ENCODE peak calls at places on chromosomes 3 and 15, in nine cellular contexts. A is hepatocyte; P is CD4-positive, CD25-positive, alpha-beta regulatory T cell; B is CD4-positive, alpha-beta memory T cell; H is PC-9; U is psoas muscle; D is breast epithelium; I is tibial nerve; X is BE2C. T is an unnamed sample. For H3K27me3, the result is how much of the 10 kb centered on the place peaks cover.

GRCh38 chr15:31278056-31278445 is 48.6 kb upstream of the KLF13 start:
- DNase-seq in H (no peak), I (no peak), U (no peak), B (no peak), X (no peak), P (no peak), D (peak), A (no peak), T (no peak)

GRCh38 chr3:76547674-76548073 is 492.2 kb upstream of the ROBO2 start:
- DNase-seq in B (no peak), A (no peak), X (no peak), D (no peak), U (no peak), P (no peak), H (no peak), I (no peak), T (no peak)

GRCh38 chr3:181741428-181741827 is 29.7 kb downstream of the SOX2 start:
- DNase-seq in P (no peak), B (no peak), A (no peak), D (no peak), I (no peak), H (no peak), X (no peak), U (no peak), T (no peak)

GRCh38 chr3:42667096-42667522 is 13.6 kb downstream of the ZBTB47 start:
- DNase-seq in U (peak), H (no peak), D (no peak), X (no peak), I (no peak), B (no peak), A (no peak), P (no peak), T (no peak)

GRCh38 chr15:89341316-89342005 is 6.8 kb upstream of the POLG start:
- DNase-seq in U (no peak), A (no peak), B (no peak), P (no peak), X (no peak), D (no peak), H (no peak), I (no peak), T (no peak)

GRCh38 chr3:193665370-193665989 is 72.5 kb downstream of the OPA1 start:
- DNase-seq in P (no peak), I (no peak), B (no peak), H (peak), A (peak), D (no peak), U (no peak), X (no peak), T (no peak)

GRCh38 chr15:90911906-90912769 is 9.0 kb downstream of the MAN2A2 start:
- DNase-seq in B (no peak), A (no peak), P (no peak), X (no peak), H (no peak), D (no peak), I (no peak), U (no peak), T (no peak)

GRCh38 chr3:115602194-115602593 is 21.1 kb upstream of the GAP43 start:
- DNase-seq in P (no peak), D (no peak), U (no peak), A (no peak), H (no peak), B (no peak), X (no peak), I (no peak), T (no peak)

GRCh38 chr3:120021523-120021922 is 72.7 kb downstream of the GSK3B start:
- DNase-seq in I (no peak), B (no peak), A (no peak), U (no peak), D (no peak), H (no peak), X (no peak), P (no peak), T (no peak)

GRCh38 chr3:138461696-138462295 is 27.4 kb downstream of the ESYT3 start:
- DNase-seq in H (no peak), I (no peak), X (no peak), U (no peak), P (no peak), B (no peak), A (no peak), D (no peak), T (no peak)

GRCh38 chr3:32321095-32321835 is 70.4 kb upstream of the CMTM7 start:
- DNase-seq in X (no peak), I (no peak), D (no peak), A (peak), H (no peak), B (no peak), P (no peak), U (no peak), T (no peak)

GRCh38 chr3:18841422-18842343 is 306.6 kb upstream of the KCNH8 start:
- DNase-seq in U (no peak), P (no peak), B (no peak), H (no peak), I (no peak), A (no peak), D (no peak), X (no peak), T (peak)

GRCh38 chr3:8338424-8338823 is 163.2 kb upstream of the LMCD1 start:
- DNase-seq in I (no peak), D (no peak), A (no peak), P (no peak), H (peak), U (no peak), X (no peak), B (no peak), T (no peak)

GRCh38 chr3:141605883-141606282 is 119.1 kb downstream of the RASA2 start:
- DNase-seq in H (no peak), D (no peak), B (no peak), X (no peak), P (no peak), U (no peak), I (no peak), A (no peak), T (no peak)

GRCh38 chr3:106130384-106131084 is 261.7 kb upstream of the CBLB start:
- DNase-seq in H (no peak), A (peak), I (no peak), B (no peak), P (no peak), U (no peak), X (no peak), D (no peak), T (peak)

GRCh38 chr15:74793135-74794028 is 11.5 kb downstream of the CSK start:
- DNase-seq in I (no peak), P (peak), D (no peak), A (no peak), U (no peak), X (no peak), B (peak), H (no peak), T (peak)

GRCh38 chr15:94370197-94370987 is 139.0 kb downstream of the MCTP2 start:
- DNase-seq in A (no peak), B (no peak), I (no peak), X (no peak), P (no peak), U (no peak), D (no peak), H (no peak), T (no peak)

GRCh38 chr3:113769551-113769950 is 22.7 kb downstream of the ATP6V1A start:
- DNase-seq in D (no peak), U (no peak), P (no peak), B (no peak), I (no peak), X (no peak), H (peak), A (peak), T (no peak)

GRCh38 chr15:89646416-89647141 is 8.7 kb downstream of the KIF7 start:
- DNase-seq in B (no peak), I (no peak), A (no peak), H (no peak), U (no peak), P (no peak), X (no peak), D (no peak), T (no peak)

GRCh38 chr3:80014576-80014975 is 246.8 kb upstream of the ROBO1 start:
- DNase-seq in B (no peak), U (no peak), I (no peak), X (no peak), P (no peak), D (no peak), A (no peak), H (no peak), T (no peak)

GRCh38 chr15:76335129-76335850 is 1.3 kb upstream of the ISL2 start:
- DNase-seq in A (no peak), X (peak), P (no peak), I (no peak), U (no peak), D (no peak), B (no peak), H (no peak), T (no peak)

GRCh38 chr15:76334438-76335004 is 2.1 kb upstream of the ISL2 start:
- DNase-seq in U (no peak), B (no peak), I (no peak), A (no peak), P (no peak), X (no peak), H (no peak), D (no peak), T (no peak)

GRCh38 chr15:76337047-76337738 is 620 bp downstream of the ISL2 start:
- DNase-seq in U (no peak), H (no peak), D (no peak), A (no peak), P (no peak), X (no peak), B (no peak), I (no peak), T (peak)

GRCh38 chr15:76336254-76337046 is at the start of gene ISL2:
- DNase-seq in X (peak), P (peak), U (no peak), D (no peak), I (no peak), B (no peak), H (no peak), A (peak), T (peak)

DNA sequence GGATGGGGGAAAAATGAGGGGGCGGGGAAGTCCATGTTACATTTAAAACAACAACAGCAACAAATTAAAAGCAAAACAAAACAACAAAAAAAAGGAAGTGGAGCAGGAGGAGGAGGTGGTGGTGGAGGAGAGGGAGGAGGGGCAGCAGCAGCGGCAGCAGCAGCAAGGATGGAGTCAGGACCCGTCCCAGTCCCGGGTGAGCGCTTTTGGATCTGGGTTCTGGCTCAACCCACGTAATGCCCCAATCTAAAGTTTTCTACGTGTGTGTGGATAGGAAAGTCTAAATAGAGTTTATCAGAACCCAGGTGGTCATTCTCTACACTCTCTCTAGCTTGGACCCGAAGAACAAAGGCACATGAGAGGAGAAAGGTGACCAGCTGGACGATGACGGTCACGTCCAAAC is 721 bp upstream of the ISL2 start:
- DNase-seq in D (no peak), B (no peak), I (no peak), A (no peak), X (no peak), U (no peak), P (no peak), H (no peak), T (no peak)
- H3K27me3 ChIP-seq in D (under half), B (half or more), I (half or more), A (half or more), X (half or more), U (half or more), P (under half), H (under half), T (under half)

GRCh38 chr15:70313099-70314017 is 215.6 kb upstream of the TLE3 start:
- DNase-seq in A (no peak), P (no peak), U (no peak), X (no peak), H (no peak), B (no peak), D (no peak), I (no peak), T (no peak)
- H3K27me3 ChIP-seq in A (under half), P (under half), U (under half), X (under half), H (under half), B (under half), D (under half), I (under half), T (under half)

DNA sequence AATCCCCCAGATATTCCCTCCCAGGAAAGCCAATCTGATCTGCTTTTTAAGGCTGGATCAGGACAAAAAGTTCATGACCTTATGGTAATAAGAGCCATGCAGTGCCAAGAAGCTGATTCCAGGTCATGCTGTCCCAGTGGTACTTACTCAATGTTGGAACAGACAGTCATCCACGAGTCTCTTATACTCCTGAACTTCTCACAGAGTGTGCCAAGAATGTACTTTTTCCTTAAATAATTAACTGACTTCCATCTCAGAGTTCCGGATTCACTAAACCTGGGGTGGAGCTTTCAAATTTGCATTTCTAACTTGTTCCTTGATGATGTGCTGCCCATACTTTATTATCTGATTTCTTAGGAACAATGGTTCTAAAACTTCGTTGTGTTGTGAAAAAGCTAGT is 3.4 kb upstream of the P3H2 start:
- DNase-seq in B (no peak), U (no peak), H (no peak), A (no peak), D (no peak), X (no peak), I (no peak), P (no peak), T (no peak)
- H3K27me3 ChIP-seq in B (under half), U (under half), H (under half), A (under half), D (under half), X (under half), I (under half), P (under half), T (under half)

GRCh38 chr3:128498901-128499530 is 6.0 kb upstream of the GATA2 start:
- DNase-seq in X (peak), B (no peak), I (no peak), P (no peak), U (no peak), A (no peak), H (no peak), D (no peak), T (no peak)
- H3K27me3 ChIP-seq in X (under half), B (under half), I (half or more), P (under half), U (under half), A (half or more), H (under half), D (under half), T (under half)

DNA sequence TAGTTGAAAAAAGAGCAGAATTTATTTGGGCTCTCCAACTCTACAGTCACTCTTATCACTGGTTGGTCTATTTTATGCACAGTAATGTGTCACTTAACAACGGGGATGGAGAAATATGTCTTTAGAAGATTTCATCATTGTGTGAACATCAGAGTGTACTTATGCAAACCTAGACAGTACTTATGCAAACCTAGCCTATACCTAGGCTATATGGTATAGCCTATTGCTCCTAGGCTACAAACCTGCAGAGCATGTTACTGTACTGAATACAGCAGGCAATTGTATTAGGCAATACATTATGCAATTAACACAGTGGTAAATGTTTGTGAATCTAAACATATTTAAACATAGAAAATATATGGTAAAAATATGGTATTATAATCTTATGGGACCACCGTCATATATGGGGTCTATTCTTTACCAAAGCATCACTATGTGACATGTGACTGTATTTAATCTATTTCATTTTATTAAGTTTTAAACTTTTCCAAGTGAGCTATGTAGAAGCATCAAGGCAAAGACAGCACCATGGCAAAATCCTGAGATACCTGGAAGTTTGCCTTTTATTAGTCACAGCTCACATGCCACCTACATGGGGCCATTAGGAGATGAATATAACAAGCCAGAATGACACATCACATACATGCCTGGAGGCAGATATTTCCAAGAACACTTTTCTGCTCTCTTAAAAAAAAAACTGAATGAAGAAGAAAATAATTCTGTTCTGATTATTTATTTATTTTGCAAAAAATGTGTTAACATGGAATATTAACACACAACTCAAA is 537.4 kb downstream of the TUSC7 start:
- DNase-seq in U (no peak), X (no peak), D (no peak), H (no peak), B (no peak), A (no peak), P (no peak), I (no peak), T (no peak)
- H3K27me3 ChIP-seq in U (under half), X (under half), D (under half), H (under half), B (under half), A (under half), P (under half), I (under half), T (under half)

DNA sequence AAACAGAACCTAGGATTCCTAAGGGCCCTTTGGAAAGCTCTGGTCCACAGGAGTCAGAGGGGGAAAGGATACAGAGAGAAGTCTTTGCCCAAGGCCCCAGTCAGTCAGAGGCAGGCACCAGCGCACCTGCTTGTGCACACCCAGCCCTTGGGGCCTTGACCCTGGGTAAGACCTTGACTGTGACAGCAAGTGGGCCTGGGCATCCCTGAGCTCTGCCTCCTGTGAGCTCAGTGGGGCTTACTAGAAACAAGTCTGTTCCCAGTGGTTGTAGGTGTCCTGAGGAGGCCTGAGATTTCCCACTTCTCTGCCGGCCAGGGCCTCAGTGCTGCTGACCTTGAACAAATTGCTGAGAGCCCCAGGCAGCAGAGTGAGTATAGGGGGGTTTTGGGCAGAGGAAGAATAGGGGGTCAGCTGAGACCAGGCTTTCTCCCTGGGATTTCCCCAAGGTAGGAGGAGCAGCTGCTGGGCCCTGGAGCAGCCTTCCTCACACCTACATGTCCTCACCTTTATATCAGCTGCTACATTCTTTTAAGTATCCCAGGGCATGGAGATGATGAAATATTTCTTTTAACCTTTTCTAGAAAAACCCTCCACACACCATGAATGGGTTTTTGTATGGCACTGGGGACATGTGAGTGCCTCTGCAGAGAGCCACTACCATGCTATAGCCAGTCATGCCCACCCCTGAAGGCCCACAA is 9.7 kb upstream of the DAG1 start:
- DNase-seq in A (no peak), H (no peak), B (no peak), U (no peak), P (no peak), X (no peak), D (no peak), I (no peak), T (no peak)
- H3K27me3 ChIP-seq in A (under half), H (under half), B (under half), U (under half), P (under half), X (under half), D (under half), I (under half), T (under half)

GRCh38 chr15:77851696-77852095 is 219.0 kb upstream of the LINGO1 start:
- DNase-seq in U (no peak), D (no peak), P (no peak), H (no peak), X (no peak), I (no peak), A (peak), B (no peak), T (peak)
- H3K27me3 ChIP-seq in U (under half), D (under half), P (under half), H (half or more), X (under half), I (under half), A (under half), B (under half), T (under half)

DNA sequence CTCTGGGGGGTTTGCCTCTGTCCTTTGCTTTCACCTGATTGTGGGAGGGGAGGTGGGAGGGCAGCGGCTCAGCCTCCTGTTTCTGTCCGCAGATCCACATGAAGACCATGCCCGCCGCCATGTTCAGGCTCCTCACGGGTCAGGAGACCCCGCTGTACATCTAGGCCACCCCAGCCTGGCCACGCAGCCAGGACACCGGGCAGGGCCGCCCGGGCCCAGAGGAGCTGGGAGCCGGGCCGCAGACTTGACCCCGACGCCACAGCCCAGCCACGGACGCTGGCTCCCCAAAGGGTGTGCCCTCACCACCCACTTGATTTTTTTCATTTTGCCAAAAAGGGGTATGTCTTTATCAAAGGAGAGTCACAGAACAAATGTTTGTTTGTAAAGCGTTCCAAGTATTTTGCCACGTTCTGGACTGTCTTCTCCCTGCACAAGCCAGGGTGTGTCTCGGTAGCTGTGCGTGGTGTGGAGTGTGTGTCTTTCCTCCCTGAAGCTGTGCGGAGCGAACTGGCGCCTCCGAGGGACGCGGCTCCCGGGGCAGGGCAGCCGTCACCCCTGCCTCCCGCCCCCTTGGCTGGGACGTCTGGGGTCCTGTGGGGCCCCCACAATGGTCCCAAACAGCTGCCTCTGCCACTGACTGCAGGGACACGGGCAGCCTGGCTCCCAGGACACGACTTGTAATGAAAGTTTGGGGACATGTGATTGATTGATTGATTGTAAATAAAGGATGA is 152.5 kb downstream of the NSMCE3 start:
- DNase-seq in D (no peak), H (no peak), U (no peak), A (no peak), X (no peak), P (no peak), B (no peak), I (no peak), T (no peak)
- H3K27me3 ChIP-seq in D (under half), H (under half), U (under half), A (under half), X (under half), P (under half), B (under half), I (under half), T (under half)

GRCh38 chr3:99639579-99639978 is 1.2 kb downstream of the COL8A1 start:
- DNase-seq in X (no peak), U (no peak), H (no peak), A (no peak), P (no peak), I (no peak), D (no peak), B (no peak), T (no peak)
- H3K27me3 ChIP-seq in X (under half), U (under half), H (under half), A (half or more), P (under half), I (under half), D (under half), B (under half), T (under half)

T was measured in MG63.